ENCODE peak calls at places on chromosomes 12 and 14, in five cellular contexts. K, Q, V, W and O are unnamed samples.

GRCh38 chr14:65824285-65824977 is 411.9 kb downstream of the FUT8 start:
- DNase-seq in K (no peak), Q (peak; percentile 38), V (peak; percentile 71), W (peak; percentile 75), O (no peak)

GRCh38 chr14:71551291-71551955 is 380.8 kb upstream of the RGS6 start:
- DNase-seq in K (no peak), Q (no peak), V (no peak), W (no peak), O (no peak)

GRCh38 chr12:79127268-79127895 is 262.8 kb downstream of the SYT1 start:
- DNase-seq in K (no peak), Q (no peak), V (no peak), W (no peak), O (no peak)

GRCh38 chr12:124740691-124741137 is 123.0 kb downstream of the SCARB1 start:
- DNase-seq in K (no peak), Q (no peak), V (no peak), W (no peak), O (no peak)

GRCh38 chr12:69298133-69298532 is 50.0 kb upstream of the LYZ start:
- DNase-seq in K (no peak), Q (no peak), V (no peak), W (no peak), O (no peak)

GRCh38 chr14:80152763-80153162 is 58.5 kb downstream of the DIO2 start:
- DNase-seq in K (no peak), Q (no peak), V (no peak), W (no peak), O (no peak)

GRCh38 chr14:39426605-39427004 is 5.6 kb downstream of the FBXO33 start:
- DNase-seq in K (no peak), Q (no peak), V (no peak), W (no peak), O (no peak)

GRCh38 chr12:76909290-76909689 is 30.5 kb upstream of the CSRP2 start:
- DNase-seq in K (no peak), Q (no peak), V (peak; percentile 69), W (no peak), O (no peak)

GRCh38 chr12:120514002-120514401 is 15.0 kb downstream of the COQ5 start:
- DNase-seq in K (no peak), Q (no peak), V (no peak), W (no peak), O (no peak)

GRCh38 chr12:92021665-92022033 is 124.0 kb downstream of the BTG1 start:
- DNase-seq in K (no peak), Q (no peak), V (peak; percentile 83), W (peak; percentile 63), O (no peak)

GRCh38 chr12:1888923-1889322 is 29.5 kb downstream of the CACNA2D4 start:
- DNase-seq in K (no peak), Q (no peak), V (no peak), W (no peak), O (no peak)

GRCh38 chr12:124808276-124808675 is 55.4 kb downstream of the SCARB1 start:
- DNase-seq in K (no peak), Q (no peak), V (no peak), W (no peak), O (no peak)

GRCh38 chr14:96986701-96987474 is 189.7 kb downstream of the VRK1 start:
- DNase-seq in K (no peak), Q (no peak), V (no peak), W (no peak), O (no peak)

GRCh38 chr12:64998327-64999156 is 122.6 kb downstream of the WIF1 start:
- DNase-seq in K (no peak), Q (no peak), V (no peak), W (no peak), O (no peak)

GRCh38 chr14:75088566-75089373 is 19.3 kb downstream of the ZC2HC1C start:
- DNase-seq in K (no peak), Q (no peak), V (peak; percentile 46), W (peak; percentile 68), O (no peak)

GRCh38 chr12:110550981-110551380 is 32.1 kb downstream of the PPTC7 start:
- DNase-seq in K (no peak), Q (no peak), V (no peak), W (no peak), O (no peak)

GRCh38 chr14:68682166-68683103 is 110.4 kb downstream of the ZFP36L1 start:
- DNase-seq in K (no peak), Q (peak; percentile 15), V (no peak), W (no peak), O (no peak)

GRCh38 chr12:124923906-124924734 is 9.7 kb upstream of the UBC start:
- DNase-seq in K (no peak), Q (no peak), V (peak; percentile 84), W (no peak), O (no peak)

GRCh38 chr12:107351716-107352115 is 258.4 kb upstream of the CRY1 start:
- DNase-seq in K (no peak), Q (no peak), V (no peak), W (no peak), O (no peak)

GRCh38 chr12:92927055-92927435 is 2.0 kb downstream of the EEA1 start:
- DNase-seq in K (no peak), Q (peak; percentile 22), V (no peak), W (no peak), O (no peak)